ENCODE peak calls at places on chromosomes 12 and 14, in four cellular contexts. One of them, this sample, is unnamed.

GRCh38 chr12:51977320-51977753 is 25.8 kb downstream of the ACVR1B start:
- DNase-seq in OCI-LY7: no peak
- DNase-seq in CD8-positive, alpha-beta T cell: no peak
- DNase-seq in A549: no peak
- DNase-seq in this sample: no peak

GRCh38 chr14:71538949-71539659 is 393.1 kb upstream of the RGS6 start:
- DNase-seq in OCI-LY7: no peak
- DNase-seq in A549: no peak
- DNase-seq in CD8-positive, alpha-beta T cell: no peak
- DNase-seq in this sample: no peak

GRCh38 chr14:86654558-86655184 is 1124.7 kb downstream of the FLRT2 start:
- DNase-seq in A549: peak; percentile 7
- DNase-seq in OCI-LY7: peak; percentile 49
- DNase-seq in CD8-positive, alpha-beta T cell: no peak
- DNase-seq in this sample: no peak

GRCh38 chr12:2179953-2180736 is 127.4 kb downstream of the CACNA1C start:
- DNase-seq in A549: peak; percentile 31
- DNase-seq in CD8-positive, alpha-beta T cell: no peak
- DNase-seq in OCI-LY7: no peak
- DNase-seq in this sample: no peak

GRCh38 chr14:91149462-91149861 is 35.6 kb downstream of the DGLUCY start:
- DNase-seq in A549: peak; percentile 32
- DNase-seq in OCI-LY7: no peak
- DNase-seq in CD8-positive, alpha-beta T cell: no peak
- DNase-seq in this sample: no peak

GRCh38 chr14:56884617-56885016 is 74.3 kb upstream of the OTX2 start:
- DNase-seq in A549: no peak
- DNase-seq in CD8-positive, alpha-beta T cell: no peak
- DNase-seq in OCI-LY7: no peak
- DNase-seq in this sample: no peak

GRCh38 chr12:132806857-132807256 is 21.8 kb downstream of the GOLGA3 start:
- DNase-seq in A549: no peak
- DNase-seq in CD8-positive, alpha-beta T cell: no peak
- DNase-seq in OCI-LY7: no peak
- DNase-seq in this sample: no peak

GRCh38 chr14:71203306-71203705 is 296.0 kb downstream of the PCNX1 start:
- DNase-seq in OCI-LY7: no peak
- DNase-seq in A549: no peak
- DNase-seq in CD8-positive, alpha-beta T cell: no peak
- DNase-seq in this sample: no peak

GRCh38 chr12:115174928-115175327 is 491.0 kb upstream of the TBX3 start:
- DNase-seq in CD8-positive, alpha-beta T cell: no peak
- DNase-seq in A549: no peak
- DNase-seq in OCI-LY7: no peak
- DNase-seq in this sample: no peak

GRCh38 chr14:77257700-77258099 is 13.3 kb downstream of the NGB start:
- DNase-seq in OCI-LY7: no peak
- DNase-seq in A549: no peak
- DNase-seq in CD8-positive, alpha-beta T cell: no peak
- DNase-seq in this sample: no peak

GRCh38 chr12:96422192-96422591 is 22.0 kb upstream of the CDK17 start:
- DNase-seq in A549: no peak
- DNase-seq in CD8-positive, alpha-beta T cell: no peak
- DNase-seq in OCI-LY7: no peak
- DNase-seq in this sample: no peak

GRCh38 chr12:85558684-85559083 is 277.5 kb downstream of the RASSF9 start:
- DNase-seq in CD8-positive, alpha-beta T cell: no peak
- DNase-seq in A549: no peak
- DNase-seq in OCI-LY7: no peak
- DNase-seq in this sample: no peak

GRCh38 chr12:52415870-52416750 is 10.0 kb upstream of the KRT82 start:
- DNase-seq in A549: no peak
- DNase-seq in OCI-LY7: no peak
- DNase-seq in CD8-positive, alpha-beta T cell: no peak
- DNase-seq in this sample: no peak

GRCh38 chr14:80095623-80096022 is 115.7 kb downstream of the DIO2 start:
- DNase-seq in CD8-positive, alpha-beta T cell: no peak
- DNase-seq in OCI-LY7: no peak
- DNase-seq in A549: peak; percentile 2
- DNase-seq in this sample: no peak

GRCh38 chr14:89185919-89186849 is 230.8 kb downstream of the FOXN3 start:
- DNase-seq in A549: no peak
- DNase-seq in CD8-positive, alpha-beta T cell: no peak
- DNase-seq in OCI-LY7: no peak
- DNase-seq in this sample: no peak

GRCh38 chr12:16076553-16076952 is 165.4 kb downstream of the DERA start:
- DNase-seq in A549: peak; percentile 28
- DNase-seq in OCI-LY7: peak; percentile 55
- DNase-seq in CD8-positive, alpha-beta T cell: no peak
- DNase-seq in this sample: peak; percentile 18

GRCh38 chr14:103879570-103880333 is 32.4 kb upstream of the PPP1R13B start:
- DNase-seq in CD8-positive, alpha-beta T cell: no peak
- DNase-seq in OCI-LY7: no peak
- DNase-seq in A549: peak; percentile 97
- DNase-seq in this sample: no peak

GRCh38 chr14:81132492-81132891 is 88.3 kb downstream of the GTF2A1 start:
- DNase-seq in A549: no peak
- DNase-seq in CD8-positive, alpha-beta T cell: no peak
- DNase-seq in OCI-LY7: no peak
- DNase-seq in this sample: no peak

GRCh38 chr14:89495718-89496117 is 78.7 kb upstream of the FOXN3 start:
- DNase-seq in OCI-LY7: no peak
- DNase-seq in A549: no peak
- DNase-seq in CD8-positive, alpha-beta T cell: no peak
- DNase-seq in this sample: no peak

GRCh38 chr12:53223391-53224267 is 8.4 kb downstream of the RARG start:
- DNase-seq in OCI-LY7: no peak
- DNase-seq in CD8-positive, alpha-beta T cell: no peak
- DNase-seq in A549: no peak
- DNase-seq in this sample: no peak

GRCh38 chr14:35402323-35403084 is 2.0 kb downstream of the NFKBIA start:
- DNase-seq in CD8-positive, alpha-beta T cell: peak; percentile 25
- DNase-seq in A549: no peak
- DNase-seq in OCI-LY7: peak; percentile 15
- DNase-seq in this sample: no peak

GRCh38 chr14:102965282-102965681 is 42.8 kb downstream of the AMN start:
- DNase-seq in A549: no peak
- DNase-seq in CD8-positive, alpha-beta T cell: no peak
- DNase-seq in OCI-LY7: no peak
- DNase-seq in this sample: no peak

GRCh38 chr12:114668151-114668891 is 15.7 kb downstream of the TBX3 start:
- DNase-seq in OCI-LY7: no peak
- DNase-seq in CD8-positive, alpha-beta T cell: no peak
- DNase-seq in A549: peak; percentile 94
- DNase-seq in this sample: peak; percentile 77

GRCh38 chr14:102525213-102526143 is 15.9 kb upstream of the ANKRD9 start:
- DNase-seq in CD8-positive, alpha-beta T cell: no peak
- DNase-seq in A549: no peak
- DNase-seq in OCI-LY7: peak; percentile 63
- DNase-seq in this sample: no peak

GRCh38 chr14:82626156-82627055 is 1092.8 kb upstream of the SEL1L start:
- DNase-seq in CD8-positive, alpha-beta T cell: no peak
- DNase-seq in OCI-LY7: no peak
- DNase-seq in A549: no peak
- DNase-seq in this sample: no peak

GRCh38 chr12:112198120-112198733 is 72.9 kb downstream of the TRAFD1 start:
- DNase-seq in OCI-LY7: peak; percentile 73
- DNase-seq in CD8-positive, alpha-beta T cell: peak; percentile 13
- DNase-seq in A549: peak; percentile 81
- DNase-seq in this sample: peak; percentile 80

GRCh38 chr12:70983692-70984091 is 63.2 kb upstream of the PTPRR start:
- DNase-seq in CD8-positive, alpha-beta T cell: no peak
- DNase-seq in OCI-LY7: no peak
- DNase-seq in A549: no peak
- DNase-seq in this sample: no peak

GRCh38 chr14:71117839-71118743 is 210.8 kb downstream of the PCNX1 start:
- DNase-seq in CD8-positive, alpha-beta T cell: no peak
- DNase-seq in A549: no peak
- DNase-seq in OCI-LY7: peak; percentile 24
- DNase-seq in this sample: no peak

GRCh38 chr14:95515080-95515489 is 1.4 kb downstream of the SYNE3 start:
- DNase-seq in OCI-LY7: no peak
- DNase-seq in CD8-positive, alpha-beta T cell: no peak
- DNase-seq in A549: no peak
- DNase-seq in this sample: no peak

GRCh38 chr12:20212658-20213387 is 155.5 kb upstream of the PDE3A start:
- DNase-seq in A549: peak; percentile 74
- DNase-seq in OCI-LY7: no peak
- DNase-seq in CD8-positive, alpha-beta T cell: no peak
- DNase-seq in this sample: no peak

GRCh38 chr12:97701901-97702300 is 239.3 kb downstream of the RMST start:
- DNase-seq in CD8-positive, alpha-beta T cell: no peak
- DNase-seq in A549: no peak
- DNase-seq in OCI-LY7: no peak
- DNase-seq in this sample: no peak

GRCh38 chr14:51453869-51454268 is 197.8 kb upstream of the FRMD6 start:
- DNase-seq in CD8-positive, alpha-beta T cell: no peak
- DNase-seq in A549: no peak
- DNase-seq in OCI-LY7: no peak
- DNase-seq in this sample: no peak

GRCh38 chr14:33486499-33486898 is 464.4 kb downstream of the EGLN3 start:
- DNase-seq in CD8-positive, alpha-beta T cell: no peak
- DNase-seq in A549: no peak
- DNase-seq in OCI-LY7: no peak
- DNase-seq in this sample: no peak

GRCh38 chr12:39372929-39373328 is 70.0 kb downstream of the KIF21A start:
- DNase-seq in A549: no peak
- DNase-seq in CD8-positive, alpha-beta T cell: no peak
- DNase-seq in OCI-LY7: no peak
- DNase-seq in this sample: no peak

GRCh38 chr12:93122089-93122488 is 193.0 kb upstream of the EEA1 start:
- DNase-seq in A549: no peak
- DNase-seq in OCI-LY7: no peak
- DNase-seq in CD8-positive, alpha-beta T cell: no peak
- DNase-seq in this sample: no peak

GRCh38 chr14:87131879-87132278 is 861.1 kb downstream of the GALC start:
- DNase-seq in CD8-positive, alpha-beta T cell: no peak
- DNase-seq in A549: no peak
- DNase-seq in OCI-LY7: peak; percentile 51
- DNase-seq in this sample: no peak

GRCh38 chr14:42994001-42994736 is 1387.5 kb downstream of the LRFN5 start:
- DNase-seq in OCI-LY7: no peak
- DNase-seq in A549: peak; percentile 3
- DNase-seq in CD8-positive, alpha-beta T cell: no peak
- DNase-seq in this sample: no peak

GRCh38 chr12:109433618-109434017 is 43.5 kb downstream of the KCTD10 start:
- DNase-seq in OCI-LY7: no peak
- DNase-seq in A549: peak; percentile 43
- DNase-seq in CD8-positive, alpha-beta T cell: no peak
- DNase-seq in this sample: no peak
- TF ChIP-seq CTCF in OCI-LY7: peak; percentile 41
- TF ChIP-seq CTCF in A549: no peak
- TF ChIP-seq CTCF in CD8-positive, alpha-beta T cell: no peak
- TF ChIP-seq CTCF in this sample: no peak

GRCh38 chr14:105013150-105013787 is 7.6 kb downstream of the CDCA4 start:
- DNase-seq in A549: no peak
- DNase-seq in CD8-positive, alpha-beta T cell: no peak
- DNase-seq in OCI-LY7: peak; percentile 50
- DNase-seq in this sample: no peak

GRCh38 chr14:105014032-105014431 is 6.9 kb downstream of the CDCA4 start:
- DNase-seq in CD8-positive, alpha-beta T cell: no peak
- DNase-seq in OCI-LY7: no peak
- DNase-seq in A549: no peak
- DNase-seq in this sample: no peak

GRCh38 chr14:105010891-105011291 is 10.0 kb downstream of the CDCA4 start:
- DNase-seq in OCI-LY7: no peak
- DNase-seq in A549: no peak
- DNase-seq in CD8-positive, alpha-beta T cell: no peak
- DNase-seq in this sample: no peak

GRCh38 chr14:105011312-105011990 is 9.4 kb downstream of the CDCA4 start:
- DNase-seq in CD8-positive, alpha-beta T cell: no peak
- DNase-seq in A549: no peak
- DNase-seq in OCI-LY7: no peak
- DNase-seq in this sample: no peak

GRCh38 chr14:105012171-105012985 is 8.5 kb downstream of the CDCA4 start:
- DNase-seq in CD8-positive, alpha-beta T cell: no peak
- DNase-seq in OCI-LY7: no peak
- DNase-seq in A549: peak; percentile 49
- DNase-seq in this sample: no peak
- TF ChIP-seq CTCF in CD8-positive, alpha-beta T cell: no peak
- TF ChIP-seq CTCF in OCI-LY7: peak; percentile 85
- TF ChIP-seq CTCF in A549: peak; percentile 73
- TF ChIP-seq CTCF in this sample: no peak

GRCh38 chr12:121799175-121799841 is 4.5 kb upstream of the SETD1B start:
- DNase-seq in A549: peak; percentile 76
- DNase-seq in CD8-positive, alpha-beta T cell: no peak
- DNase-seq in OCI-LY7: peak; percentile 71
- DNase-seq in this sample: peak; percentile 77
- TF ChIP-seq CTCF in A549: no peak
- TF ChIP-seq CTCF in CD8-positive, alpha-beta T cell: no peak
- TF ChIP-seq CTCF in OCI-LY7: no peak
- TF ChIP-seq CTCF in this sample: no peak

GRCh38 chr14:105472496-105472991 is 2.1 kb upstream of the CRIP2 start:
- DNase-seq in OCI-LY7: no peak
- DNase-seq in A549: no peak
- DNase-seq in CD8-positive, alpha-beta T cell: no peak
- DNase-seq in this sample: no peak

GRCh38 chr14:105470163-105470811 is 4.3 kb upstream of the CRIP2 start:
- DNase-seq in CD8-positive, alpha-beta T cell: no peak
- DNase-seq in OCI-LY7: no peak
- DNase-seq in A549: no peak
- DNase-seq in this sample: no peak

GRCh38 chr14:105471823-105472495 is 2.7 kb upstream of the CRIP2 start:
- DNase-seq in OCI-LY7: no peak
- DNase-seq in A549: no peak
- DNase-seq in CD8-positive, alpha-beta T cell: no peak
- DNase-seq in this sample: no peak

GRCh38 chr14:105469456-105470162 is 5.0 kb upstream of the CRIP2 start:
- DNase-seq in OCI-LY7: no peak
- DNase-seq in CD8-positive, alpha-beta T cell: no peak
- DNase-seq in A549: no peak
- DNase-seq in this sample: no peak

GRCh38 chr14:105470812-105471771 is 3.5 kb upstream of the CRIP2 start:
- DNase-seq in CD8-positive, alpha-beta T cell: no peak
- DNase-seq in A549: no peak
- DNase-seq in OCI-LY7: no peak
- DNase-seq in this sample: no peak
- TF ChIP-seq CTCF in CD8-positive, alpha-beta T cell: no peak
- TF ChIP-seq CTCF in A549: no peak
- TF ChIP-seq CTCF in OCI-LY7: peak; percentile 22
- TF ChIP-seq CTCF in this sample: no peak

GRCh38 chr12:48292030-48292429 is 58.7 kb downstream of the ZNF641 start:
- DNase-seq in OCI-LY7: no peak
- DNase-seq in CD8-positive, alpha-beta T cell: no peak
- DNase-seq in A549: no peak
- DNase-seq in this sample: no peak

GRCh38 chr12:48291511-48291910 is 59.2 kb downstream of the ZNF641 start:
- DNase-seq in OCI-LY7: no peak
- DNase-seq in CD8-positive, alpha-beta T cell: no peak
- DNase-seq in A549: no peak
- DNase-seq in this sample: no peak

GRCh38 chr12:48285751-48286650 is 64.7 kb downstream of the ZNF641 start:
- DNase-seq in OCI-LY7: peak; percentile 1
- DNase-seq in A549: no peak
- DNase-seq in CD8-positive, alpha-beta T cell: no peak
- DNase-seq in this sample: no peak

GRCh38 chr12:48286665-48287064 is 64.1 kb downstream of the ZNF641 start:
- DNase-seq in CD8-positive, alpha-beta T cell: no peak
- DNase-seq in OCI-LY7: peak; percentile 8
- DNase-seq in A549: no peak
- DNase-seq in this sample: peak; percentile 28

GRCh38 chr12:48288387-48289268 is 62.1 kb downstream of the ZNF641 start:
- DNase-seq in CD8-positive, alpha-beta T cell: no peak
- DNase-seq in OCI-LY7: no peak
- DNase-seq in A549: no peak
- DNase-seq in this sample: no peak
- TF ChIP-seq CTCF in CD8-positive, alpha-beta T cell: no peak
- TF ChIP-seq CTCF in OCI-LY7: no peak
- TF ChIP-seq CTCF in A549: no peak
- TF ChIP-seq CTCF in this sample: no peak